ENCODE peak calls at places on chromosomes 1 and 21, in four cellular contexts. S, B, V and D are unnamed samples.

GRCh38 chr21:46188226-46189212 is 4.3 kb upstream of the SPATC1L start:
- DNase-seq in B (peak; percentile 46), V (no peak), S (peak; percentile 62), D (peak; percentile 58)

GRCh38 chr1:246815693-246816270 is 91.6 kb downstream of the SCCPDH start:
- DNase-seq in V (no peak), S (no peak), B (no peak), D (no peak)

GRCh38 chr1:203589201-203589600 is 37.4 kb upstream of the ATP2B4 start:
- DNase-seq in V (no peak), S (no peak), B (no peak), D (no peak)

GRCh38 chr1:110616587-110616986 is 10.4 kb upstream of the KCNA2 start:
- DNase-seq in B (peak; percentile 31), V (peak; percentile 57), S (peak; percentile 42), D (peak; percentile 10)

GRCh38 chr1:1244192-1244811 is 2.2 kb downstream of the C1QTNF12 start:
- DNase-seq in S (no peak), B (no peak), V (no peak), D (no peak)

GRCh38 chr1:225881081-225882007 is 836 bp downstream of the TMEM63A start:
- DNase-seq in S (peak; percentile 30), V (no peak), B (no peak), D (peak; percentile 60)

GRCh38 chr1:67134692-67135091 is at the start of gene C1orf141:
- DNase-seq in S (peak; percentile 50), B (peak; percentile 11), V (no peak), D (no peak)

GRCh38 chr1:39919545-39919944 is 17.8 kb upstream of the MYCL start:
- DNase-seq in B (peak; percentile 67), V (peak; percentile 84), S (peak; percentile 78), D (peak; percentile 58)

GRCh38 chr21:14962217-14962616 is 102.6 kb downstream of the NRIP1 start:
- DNase-seq in S (peak; percentile 26), V (no peak), B (no peak), D (no peak)

GRCh38 chr1:8222789-8223188 is 95.1 kb upstream of the SLC45A1 start:
- DNase-seq in V (no peak), S (no peak), B (no peak), D (no peak)

GRCh38 chr1:24920155-24920925 is 9.7 kb downstream of the RUNX3 start:
- DNase-seq in S (no peak), B (peak; percentile 36), V (no peak), D (peak; percentile 74)

GRCh38 chr1:34858901-34859441 is 578 bp downstream of the SMIM12 start:
- DNase-seq in S (peak; percentile 53), V (peak; percentile 13), B (peak; percentile 64), D (peak; percentile 28)

GRCh38 chr1:100277866-100278265 is 11.8 kb downstream of the RTCA start:
- DNase-seq in V (no peak), S (no peak), B (no peak), D (no peak)

GRCh38 chr1:30904962-30905335 is 3.6 kb downstream of the SDC3 start:
- DNase-seq in S (no peak), B (no peak), V (no peak), D (no peak)

GRCh38 chr1:53024117-53024516 is 37.9 kb upstream of the PODN start:
- DNase-seq in B (no peak), S (no peak), V (no peak), D (no peak)

GRCh38 chr1:41371630-41372599 is 10.7 kb downstream of the FOXO6 start:
- DNase-seq in V (peak; percentile 90), S (no peak), B (no peak), D (no peak)

GRCh38 chr1:93746009-93746408 is 64.4 kb upstream of the BCAR3 start:
- DNase-seq in B (no peak), V (no peak), S (no peak), D (no peak)

GRCh38 chr1:2206813-2207488 is 12.4 kb upstream of the FAAP20 start:
- DNase-seq in V (no peak), B (no peak), S (no peak), D (no peak)

GRCh38 chr1:23422313-23422877 is 2.2 kb downstream of the TCEA3 start:
- DNase-seq in B (peak; percentile 81), S (peak; percentile 83), V (no peak), D (peak; percentile 82)

GRCh38 chr1:63190171-63190570 is 132.2 kb upstream of the FOXD3 start:
- DNase-seq in B (no peak), V (no peak), S (no peak), D (no peak)

GRCh38 chr1:9639190-9639589 is 12.3 kb upstream of the PIK3CD start:
- DNase-seq in V (no peak), S (no peak), B (no peak), D (no peak)

GRCh38 chr1:18149113-18149641 is 41.6 kb downstream of the IGSF21 start:
- DNase-seq in S (no peak), B (no peak), V (no peak), D (no peak)

GRCh38 chr1:8423134-8423701 is 105.3 kb downstream of the SLC45A1 start:
- DNase-seq in V (no peak), B (no peak), S (peak; percentile 16), D (no peak)

GRCh38 chr1:32568929-32569328 is 29.7 kb downstream of the ZBTB8A start:
- DNase-seq in V (no peak), B (no peak), S (no peak), D (no peak)

GRCh38 chr1:41672641-41673313 is 188.3 kb upstream of the EDN2 start:
- DNase-seq in B (peak; percentile 78), S (peak; percentile 67), V (no peak), D (peak; percentile 95)

GRCh38 chr1:62232885-62233284 is 38.2 kb downstream of the L1TD1 start:
- DNase-seq in B (no peak), V (no peak), S (no peak), D (no peak)

GRCh38 chr1:9877962-9878361 is 32.1 kb downstream of the CTNNBIP1 start:
- DNase-seq in S (no peak), B (no peak), V (no peak), D (no peak)

GRCh38 chr1:86258106-86258505 is 101.5 kb upstream of the COL24A1 start:
- DNase-seq in B (peak; percentile 2), V (no peak), S (peak; percentile 1), D (peak; percentile 53)

GRCh38 chr1:214002060-214002459 is 14.3 kb downstream of the PROX1 start:
- DNase-seq in S (no peak), V (peak; percentile 50), B (no peak), D (no peak)

GRCh38 chr1:9766759-9767442 is 56.9 kb downstream of the CLSTN1 start:
- DNase-seq in V (no peak), B (peak; percentile 100), S (peak; percentile 99), D (peak; percentile 100)

GRCh38 chr1:19473119-19473518 is 12.2 kb downstream of the CAPZB start:
- DNase-seq in B (no peak), S (no peak), V (no peak), D (no peak)

GRCh38 chr1:165928075-165928731 is 100.8 kb downstream of the UCK2 start:
- DNase-seq in S (peak; percentile 64), V (peak; percentile 59), B (peak; percentile 47), D (peak; percentile 56)

GRCh38 chr1:17340358-17340757 is 31.6 kb upstream of the PADI6 start:
- DNase-seq in S (no peak), B (no peak), V (no peak), D (no peak)